ENCODE peak calls at places on chromosomes 1 and 21, in six cellular contexts. Q is right cardiac atrium, A is testis, V is neural progenitor cell, L is fibroblast of lung, G is pancreas. C is an unnamed sample.

GRCh38 chr1:50419192-50419906 is 3.9 kb downstream of the DMRTA2 start:
- DNase-seq in L (no peak), V (peak; percentile 81), A (no peak), Q (no peak), G (peak; percentile 67), C (peak; percentile 44)

GRCh38 chr1:16143566-16144324 is 12.1 kb downstream of the EPHA2 start:
- DNase-seq in V (no peak), G (peak; percentile 87), A (peak; percentile 80), Q (peak; percentile 50), L (no peak), C (no peak)

GRCh38 chr1:27592191-27592590 is 11.8 kb downstream of the AHDC1 start:
- DNase-seq in A (no peak), G (peak; percentile 63), V (no peak), Q (no peak), L (no peak), C (no peak)

GRCh38 chr1:175901076-175901475 is 157.7 kb upstream of the TNR start:
- DNase-seq in G (no peak), V (no peak), L (no peak), A (no peak), Q (no peak), C (no peak)

GRCh38 chr1:9399510-9400424 is 107.1 kb downstream of the SPSB1 start:
- DNase-seq in G (no peak), A (no peak), Q (peak; percentile 69), V (no peak), L (peak; percentile 51), C (no peak)

GRCh38 chr1:235882816-235883215 is 16.1 kb upstream of the LYST start:
- DNase-seq in A (no peak), V (no peak), Q (no peak), G (no peak), L (peak; percentile 11), C (no peak)

GRCh38 chr21:34688145-34688544 is 19.4 kb downstream of the CLIC6 start:
- DNase-seq in G (no peak), Q (no peak), A (no peak), V (no peak), L (peak; percentile 35), C (peak; percentile 64)

GRCh38 chr1:19675797-19676196 is 11.1 kb downstream of the HTR6 start:
- DNase-seq in G (no peak), L (no peak), A (no peak), Q (no peak), V (no peak), C (no peak)

GRCh38 chr1:67162954-67163353 is 3.3 kb upstream of the IL23R start:
- DNase-seq in L (no peak), Q (no peak), V (no peak), A (no peak), G (no peak), C (no peak)

GRCh38 chr21:46079357-46080170 is 18.3 kb upstream of the COL6A2 start:
- DNase-seq in V (no peak), A (peak; percentile 22), Q (no peak), L (peak; percentile 65), G (no peak), C (peak; percentile 75)

GRCh38 chr1:155934933-155935590 is 849 bp upstream of the KHDC4 start:
- DNase-seq in A (peak; percentile 23), V (no peak), Q (no peak), L (no peak), G (no peak), C (no peak)

GRCh38 chr1:155940531-155940992 is 876 bp upstream of the RXFP4 start:
- DNase-seq in A (peak; percentile 49), G (no peak), L (peak; percentile 71), Q (peak; percentile 47), V (no peak), C (peak; percentile 36)

GRCh38 chr1:155940993-155941844 is at the start of gene RXFP4:
- DNase-seq in V (no peak), L (no peak), Q (peak; percentile 57), A (no peak), G (peak; percentile 62), C (peak; percentile 37)

GRCh38 chr1:155941845-155942507 is 538 bp downstream of the RXFP4 start:
- DNase-seq in Q (no peak), L (no peak), A (no peak), G (no peak), V (no peak), C (no peak)

GRCh38 chr1:155938220-155938627 is 3.2 kb upstream of the RXFP4 start:
- DNase-seq in V (peak; percentile 74), Q (no peak), L (peak; percentile 77), G (no peak), A (peak; percentile 40), C (peak; percentile 44)
- H3K4me1 ChIP-seq in V (peaks cover 8% of the 10 kb centered on the region), Q (peaks cover 18% of the 10 kb centered on the region), L (peaks cover 6% of the 10 kb centered on the region), G (peaks cover 14% of the 10 kb centered on the region), A (peaks cover 32% of the 10 kb centered on the region), C (peaks cover 15% of the 10 kb centered on the region)

DNA sequence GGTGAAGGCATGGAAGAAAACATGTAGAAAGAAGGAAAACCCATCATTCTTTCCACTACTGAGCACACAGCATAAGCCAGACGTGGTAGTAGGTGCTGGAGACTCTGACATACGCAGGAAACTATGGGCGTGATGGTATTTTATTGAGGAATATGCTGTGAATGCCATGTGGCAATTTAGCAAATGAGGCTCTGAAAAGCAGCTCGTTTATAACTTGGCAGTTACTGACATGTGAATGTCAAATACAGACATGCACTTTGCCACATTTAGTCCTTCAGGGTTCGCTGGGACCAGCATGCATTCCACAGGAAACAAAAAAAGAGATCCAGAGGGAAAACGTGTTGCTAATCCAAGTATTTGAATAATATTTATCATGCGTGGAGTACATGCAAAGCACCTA is 74.3 kb upstream of the IFNAR2 start:
- DNase-seq in V (no peak), A (no peak), G (no peak), Q (no peak), L (no peak), C (no peak)
- H3K27me3 ChIP-seq in V (no peaks in the 10 kb centered on the region), A (no peaks in the 10 kb centered on the region), G (no peaks in the 10 kb centered on the region), Q (peaks cover 3% of the 10 kb centered on the region), L (peaks cover 13% of the 10 kb centered on the region), C (peaks cover 45% of the 10 kb centered on the region)

DNA sequence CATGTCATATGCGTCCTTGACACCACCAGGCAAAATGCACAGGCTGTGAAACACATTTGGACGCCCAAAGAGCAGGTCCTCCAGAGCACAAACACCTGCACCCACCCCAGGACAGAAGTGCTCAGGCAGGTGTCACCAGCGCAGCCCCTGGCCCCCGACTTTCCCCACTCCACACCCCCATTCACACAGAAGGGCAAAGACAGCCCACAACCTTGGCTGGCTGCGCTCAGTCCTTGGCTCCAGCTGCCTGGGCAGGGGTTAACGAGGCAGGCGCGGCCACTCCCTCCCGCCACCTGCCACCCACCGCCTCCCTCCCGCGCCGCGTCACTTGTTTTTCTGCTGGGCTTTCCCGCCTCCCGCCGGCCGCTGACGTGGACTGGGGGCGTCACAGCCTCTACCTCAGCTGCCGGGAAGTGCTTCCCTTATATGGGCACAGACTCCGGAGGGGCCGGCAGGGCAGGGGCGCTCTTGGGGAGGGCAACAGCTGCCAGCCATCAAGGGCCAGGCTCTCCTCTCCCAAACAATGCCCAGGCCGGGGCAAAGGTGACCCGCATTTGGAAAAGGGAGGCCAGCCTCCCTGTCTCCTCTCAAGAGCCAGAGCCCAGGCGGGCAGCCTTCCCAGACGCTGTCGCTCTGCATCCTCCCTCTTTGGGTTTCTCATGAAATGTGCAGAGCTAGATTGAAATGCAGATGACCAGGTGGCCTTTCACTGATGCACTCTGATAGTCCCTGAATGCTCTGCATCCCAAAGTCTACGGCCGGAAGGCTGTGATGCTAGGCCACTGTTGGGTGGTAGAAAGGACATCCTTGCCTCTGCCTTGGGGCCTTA is 14.8 kb upstream of the BTG2 start:
- DNase-seq in A (peak; percentile 94), L (peak; percentile 81), V (peak; percentile 94), G (peak; percentile 98), Q (peak; percentile 96), C (peak; percentile 96)
- H3K4me1 ChIP-seq in A (peaks cover 36% of the 10 kb centered on the region), L (peaks cover 2% of the 10 kb centered on the region), V (peaks cover 47% of the 10 kb centered on the region), G (peaks cover 61% of the 10 kb centered on the region), Q (peaks cover 30% of the 10 kb centered on the region), C (peaks cover 21% of the 10 kb centered on the region)

DNA sequence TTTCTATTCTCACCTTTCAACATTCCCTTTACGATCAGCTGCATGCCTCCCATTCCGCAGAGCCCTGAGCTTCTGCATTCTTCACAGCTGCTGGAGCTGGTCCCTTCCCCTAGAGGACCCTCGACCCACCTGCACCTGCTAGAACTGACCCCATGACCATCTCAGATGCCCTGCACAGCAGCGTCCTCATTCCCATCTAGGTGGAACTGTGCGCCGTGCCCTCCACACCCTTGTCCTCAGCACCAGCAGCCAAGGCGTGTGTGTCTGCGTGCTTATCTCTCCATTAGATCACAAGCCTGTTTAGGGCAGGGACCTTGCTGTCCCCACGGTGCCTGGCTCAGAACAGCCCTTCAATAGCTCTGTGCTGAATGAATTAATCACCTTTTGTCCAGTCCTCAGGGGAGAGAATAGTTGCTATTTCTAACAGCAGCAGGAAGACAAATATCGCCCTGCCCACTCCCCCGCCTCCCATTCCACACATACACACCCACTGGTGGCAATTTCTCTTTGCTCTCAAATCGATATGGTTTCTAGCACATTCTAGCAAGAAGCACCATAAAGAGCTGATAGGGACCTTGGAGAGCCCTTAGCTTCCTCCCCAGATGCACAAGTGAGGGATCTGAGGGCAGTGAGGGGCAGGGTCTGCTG is 61.7 kb downstream of the KCNN3 start:
- DNase-seq in V (no peak), L (no peak), G (no peak), A (no peak), Q (no peak), C (peak; percentile 68)
- H3K27me3 ChIP-seq in V (no peaks in the 10 kb centered on the region), L (peaks cover 49% of the 10 kb centered on the region), G (no peaks in the 10 kb centered on the region), A (no peaks in the 10 kb centered on the region), Q (no peaks in the 10 kb centered on the region), C (no peaks in the 10 kb centered on the region)

GRCh38 chr1:26044971-26045711 is 777 bp downstream of the SLC30A2 start:
- DNase-seq in A (no peak), G (peak; percentile 94), V (peak; percentile 31), L (no peak), Q (no peak), C (no peak)
- H3K4me1 ChIP-seq in A (peaks cover 15% of the 10 kb centered on the region), G (peaks cover 8% of the 10 kb centered on the region), V (peaks cover 16% of the 10 kb centered on the region), L (no peaks in the 10 kb centered on the region), Q (no peaks in the 10 kb centered on the region), C (no peaks in the 10 kb centered on the region)

GRCh38 chr1:6771568-6771825 is 13.8 kb upstream of the CAMTA1 start:
- DNase-seq in A (no peak), V (no peak), G (no peak), L (no peak), Q (no peak), C (no peak)
- H3K27me3 ChIP-seq in A (no peaks in the 10 kb centered on the region), V (no peaks in the 10 kb centered on the region), G (no peaks in the 10 kb centered on the region), L (no peaks in the 10 kb centered on the region), Q (no peaks in the 10 kb centered on the region), C (no peaks in the 10 kb centered on the region)

DNA sequence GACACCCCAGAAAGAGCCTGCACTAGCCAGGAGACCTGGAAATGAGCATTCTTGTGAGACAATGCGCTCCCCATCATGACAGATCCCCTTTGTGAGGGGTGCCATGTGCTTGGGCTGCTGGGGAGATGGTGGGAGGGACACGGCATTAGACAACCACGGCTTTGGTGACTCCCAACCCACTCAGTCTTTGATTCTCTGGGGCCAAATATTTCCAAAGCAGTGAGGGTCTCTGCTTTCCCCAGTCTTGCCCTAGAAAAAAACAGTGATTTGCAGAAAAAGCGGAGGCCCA is 10.2 kb downstream of the SLC45A3 start:
- DNase-seq in V (peak; percentile 40), Q (no peak), L (no peak), G (no peak), A (no peak), C (no peak)
- H3K4me1 ChIP-seq in V (peaks cover 71% of the 10 kb centered on the region), Q (peaks cover 7% of the 10 kb centered on the region), L (no peaks in the 10 kb centered on the region), G (no peaks in the 10 kb centered on the region), A (peaks cover 20% of the 10 kb centered on the region), C (no peaks in the 10 kb centered on the region)

C was measured in BE2C.